ENCODE peak calls at places on chromosomes 4 and X, in six cellular contexts. V is omental fat pad, E is kidney, Q is neural progenitor cell, A is cardiac fibroblast, O is adrenal gland. I is an unnamed sample.

GRCh38 chrX:1244164-1245076 is 24.2 kb upstream of the CSF2RA start:
- DNase-seq in V (no peak), E (peak; percentile 46), Q (peak; percentile 87), A (no peak), O (no peak), I (no peak)

GRCh38 chrX:12138366-12139313 is at the start of gene FRMPD4:
- DNase-seq in V (no peak), E (peak; percentile 58), Q (peak; percentile 70), A (peak; percentile 56), O (no peak), I (no peak)

GRCh38 chr4:145513020-145513621 is 31.5 kb downstream of the SMAD1 start:
- DNase-seq in V (no peak), E (no peak), Q (no peak), A (no peak), O (no peak), I (no peak)

GRCh38 chr4:75025432-75025831 is 92.5 kb downstream of the PARM1 start:
- DNase-seq in V (no peak), E (no peak), Q (no peak), A (no peak), O (no peak), I (no peak)

GRCh38 chr4:8846046-8846720 is 25.5 kb downstream of the HMX1 start:
- DNase-seq in V (no peak), E (no peak), Q (no peak), A (no peak), O (no peak), I (peak; percentile 59)

GRCh38 chr4:10053635-10054453 is 32.5 kb upstream of the SLC2A9 start:
- DNase-seq in V (no peak), E (no peak), Q (no peak), A (no peak), O (no peak), I (no peak)

GRCh38 chr4:150464523-150464922 is 117.4 kb upstream of the MAB21L2 start:
- DNase-seq in V (no peak), E (no peak), Q (no peak), A (no peak), O (no peak), I (no peak)

GRCh38 chrX:22397566-22397965 is 124.9 kb downstream of the CBLL2 start:
- DNase-seq in V (no peak), E (no peak), Q (no peak), A (no peak), O (no peak), I (no peak)

GRCh38 chr4:88573995-88574394 is 18.3 kb upstream of the HERC3 start:
- DNase-seq in V (no peak), E (no peak), Q (peak; percentile 47), A (peak; percentile 31), O (no peak), I (no peak)

GRCh38 chr4:26964512-26964911 is 103.9 kb downstream of the STIM2 start:
- DNase-seq in V (no peak), E (no peak), Q (no peak), A (no peak), O (no peak), I (no peak)

GRCh38 chr4:8395504-8395903 is 45.0 kb downstream of the ACOX3 start:
- DNase-seq in V (no peak), E (peak; percentile 57), Q (no peak), A (no peak), O (no peak), I (no peak)

GRCh38 chr4:52910115-52910514 is 48.0 kb downstream of the RASL11B start:
- DNase-seq in V (no peak), E (no peak), Q (no peak), A (no peak), O (no peak), I (no peak)

GRCh38 chrX:97490656-97491055 is 606.9 kb downstream of the RPA4 start:
- DNase-seq in V (no peak), E (no peak), Q (no peak), A (peak; percentile 1), O (no peak), I (no peak)

GRCh38 chr4:41448935-41449334 is 89.0 kb upstream of the LIMCH1 start:
- DNase-seq in V (no peak), E (no peak), Q (no peak), A (peak; percentile 33), O (peak; percentile 95), I (no peak)

GRCh38 chr4:122826596-122827257 is at the start of gene FGF2:
- DNase-seq in V (peak; percentile 49), E (peak; percentile 90), Q (peak; percentile 88), A (peak; percentile 77), O (peak; percentile 60), I (peak; percentile 94)

GRCh38 chrX:153773218-153773611 is 7.6 kb upstream of the SRPK3 start:
- DNase-seq in V (no peak), E (no peak), Q (no peak), A (no peak), O (no peak), I (no peak)

GRCh38 chr4:26992657-26993361 is 132.2 kb downstream of the STIM2 start:
- DNase-seq in V (no peak), E (no peak), Q (no peak), A (peak; percentile 95), O (peak; percentile 63), I (no peak)

GRCh38 chrX:72475952-72476668 is 96.5 kb downstream of the HDAC8 start:
- DNase-seq in V (no peak), E (no peak), Q (no peak), A (no peak), O (no peak), I (no peak)

GRCh38 chr4:76341063-76341462 is 34.5 kb downstream of the STBD1 start:
- DNase-seq in V (no peak), E (no peak), Q (no peak), A (peak; percentile 76), O (no peak), I (no peak)

GRCh38 chr4:76339364-76339763 is 32.8 kb downstream of the STBD1 start:
- DNase-seq in V (no peak), E (no peak), Q (no peak), A (no peak), O (no peak), I (no peak)

GRCh38 chr4:76342191-76342590 is 35.7 kb downstream of the STBD1 start:
- DNase-seq in V (no peak), E (no peak), Q (no peak), A (no peak), O (no peak), I (no peak)

GRCh38 chr4:76342803-76343202 is 36.3 kb downstream of the STBD1 start:
- DNase-seq in V (no peak), E (no peak), Q (no peak), A (no peak), O (no peak), I (no peak)
- TF ChIP-seq CTCF in V (no peak), E (no peak), Q (no peak), A (no peak), O (no peak), I (no peak)

DNA sequence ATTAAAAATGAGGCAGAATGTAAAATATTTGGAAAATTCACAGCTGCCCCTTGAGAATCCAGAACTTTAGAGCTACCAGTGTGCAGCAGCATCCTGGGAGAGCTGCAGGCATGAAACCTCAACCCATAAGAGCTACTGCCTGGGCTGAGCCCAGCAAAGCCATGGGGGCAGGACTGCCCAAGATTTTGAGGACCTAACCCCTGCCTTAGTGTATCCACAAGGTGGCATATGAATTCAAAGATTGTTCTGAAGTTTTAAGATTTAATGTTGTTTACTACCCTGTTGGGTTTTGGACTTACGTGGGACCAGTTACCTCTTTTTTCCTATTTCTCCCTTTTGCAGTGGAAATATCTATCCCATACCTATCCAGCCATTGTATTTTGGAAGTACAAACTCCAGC is 26.4 kb downstream of the CASP6 start:
- DNase-seq in V (no peak), E (no peak), Q (no peak), A (peak; percentile 11), O (no peak), I (no peak)
- TF ChIP-seq CTCF in V (no peak), E (no peak), Q (no peak), A (peak; percentile 7), O (no peak), I (no peak)

GRCh38 chr4:140151700-140152014 is 2.3 kb downstream of the MAML3 start:
- DNase-seq in V (peak; percentile 35), E (peak; percentile 90), Q (peak; percentile 95), A (peak; percentile 89), O (peak; percentile 95), I (peak; percentile 95)

GRCh38 chr4:140152760-140153418 is 1.1 kb downstream of the MAML3 start:
- DNase-seq in V (peak; percentile 52), E (peak; percentile 89), Q (peak; percentile 71), A (peak; percentile 60), O (peak; percentile 85), I (peak; percentile 94)

GRCh38 chr4:140153419-140153743 is 603 bp downstream of the MAML3 start:
- DNase-seq in V (no peak), E (no peak), Q (no peak), A (no peak), O (no peak), I (no peak)

GRCh38 chr4:140150886-140151699 is 2.9 kb downstream of the MAML3 start:
- DNase-seq in V (peak; percentile 35), E (peak; percentile 97), Q (peak; percentile 93), A (peak; percentile 98), O (peak; percentile 94), I (peak; percentile 97)

DNA sequence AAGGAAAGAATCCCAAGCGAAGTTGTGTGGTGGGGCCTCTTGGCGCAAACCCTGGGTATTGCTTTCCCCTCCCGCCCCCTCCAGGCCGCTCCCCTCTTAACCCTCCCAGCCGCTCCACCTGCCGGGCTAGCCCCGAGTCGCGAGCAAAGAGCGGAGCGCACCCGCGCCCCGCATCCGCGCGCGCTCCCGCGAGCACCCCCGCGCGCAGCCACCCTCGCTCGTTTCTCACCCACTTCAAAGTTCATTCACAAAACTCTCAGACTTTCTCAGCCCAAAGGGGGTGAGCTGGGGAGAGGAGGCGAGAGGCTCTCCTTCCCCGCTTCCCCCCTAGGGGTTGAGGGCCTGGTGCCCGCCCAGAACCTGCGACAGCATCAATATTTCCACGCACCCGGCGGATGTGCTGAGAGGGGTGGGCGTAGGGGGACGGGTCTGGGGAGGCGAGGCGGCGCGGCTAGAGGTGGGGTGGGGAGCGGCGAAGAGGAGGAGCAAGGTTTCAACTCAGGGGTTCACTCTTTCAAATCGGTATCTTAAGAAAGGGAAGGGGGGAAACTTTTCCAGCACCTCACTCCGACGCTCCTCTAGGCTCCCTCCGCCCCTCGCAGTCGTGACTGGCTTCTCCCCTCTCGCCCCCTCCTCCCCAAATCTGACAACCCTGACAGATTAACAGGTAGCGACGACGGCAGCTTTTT is 1.8 kb downstream of the MAML3 start:
- DNase-seq in V (no peak), E (peak; percentile 90), Q (peak; percentile 76), A (no peak), O (peak; percentile 66), I (peak; percentile 54)
- TF ChIP-seq CTCF in V (no peak), E (no peak), Q (peak; percentile 36), A (peak; percentile 10), O (peak; percentile 24), I (no peak)

DNA sequence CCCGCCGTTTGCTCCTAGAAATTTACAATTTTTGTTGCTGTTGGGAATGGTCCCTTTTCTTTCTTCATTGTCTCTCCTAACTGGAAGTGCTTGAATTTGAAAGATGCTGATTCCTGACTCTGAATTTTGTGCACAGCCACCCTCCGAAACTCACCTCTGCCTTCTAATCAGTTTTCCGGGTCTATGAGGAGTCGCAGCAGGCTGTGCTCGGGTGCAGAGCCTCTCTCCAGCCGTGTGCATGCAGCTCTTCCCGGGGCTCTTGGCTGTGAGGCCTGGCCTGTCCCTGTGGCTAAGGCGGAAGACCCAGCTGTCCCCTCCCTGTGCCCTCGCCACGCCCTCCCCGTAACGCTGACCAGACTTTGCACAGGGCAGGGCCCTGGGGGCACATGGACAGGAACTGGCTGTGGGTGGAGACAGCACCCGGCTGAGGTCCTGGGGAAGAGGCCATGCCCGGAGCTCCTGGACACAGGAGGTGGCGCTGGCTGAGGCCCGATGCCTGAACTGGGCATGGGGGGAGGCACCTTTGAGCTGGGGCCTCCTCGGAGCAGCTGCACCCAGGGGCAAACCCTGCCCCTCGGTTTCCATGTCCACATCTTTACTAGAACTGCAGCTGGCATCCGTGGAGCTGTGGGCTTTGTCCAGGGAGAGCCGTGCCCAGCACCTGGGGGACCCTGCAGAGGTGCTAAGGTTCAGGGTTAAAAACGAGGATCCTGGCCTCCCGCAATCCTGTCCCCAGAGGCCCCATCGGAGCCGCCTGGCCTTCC is 32.6 kb upstream of the SPON2 start:
- DNase-seq in V (peak; percentile 12), E (peak; percentile 74), Q (no peak), A (no peak), O (peak; percentile 72), I (no peak)
- TF ChIP-seq CTCF in V (no peak), E (no peak), Q (no peak), A (no peak), O (no peak), I (no peak)